ENCODE peak calls at places on chromosome 6, in six cellular contexts. K is body of pancreas, H is gastrocnemius medialis, M is ovary, J is uterus, I is tibial nerve. X is an unnamed sample.

GRCh38 chr6:94478178-94479140 is 1059.1 kb upstream of the EPHA7 start:
- DNase-seq in H (no peak), J (no peak), K (no peak), M (no peak), I (no peak), X (no peak)

GRCh38 chr6:53066059-53066406 is 829 bp downstream of the FBXO9 start:
- DNase-seq in I (no peak), J (peak; percentile 41), M (peak; percentile 72), K (peak; percentile 54), H (peak; percentile 6), X (no peak)

GRCh38 chr6:111602481-111603404 is 2.9 kb downstream of the TRAF3IP2 start:
- DNase-seq in I (no peak), M (peak; percentile 54), J (peak; percentile 49), K (peak; percentile 24), H (peak; percentile 82), X (no peak)

GRCh38 chr6:2127484-2127911 is 117.9 kb downstream of the GMDS start:
- DNase-seq in J (peak; percentile 33), I (peak; percentile 36), K (no peak), M (no peak), H (no peak), X (no peak)

GRCh38 chr6:130150906-130151305 is 71.8 kb downstream of the SAMD3 start:
- DNase-seq in H (no peak), J (no peak), K (no peak), M (no peak), I (no peak), X (no peak)

GRCh38 chr6:81820979-81821378 is 68.5 kb upstream of the TENT5A start:
- DNase-seq in H (no peak), J (no peak), K (no peak), I (no peak), M (no peak), X (no peak)

GRCh38 chr6:149752600-149752999 is 3.1 kb downstream of the PCMT1 start:
- DNase-seq in K (no peak), H (no peak), M (no peak), I (no peak), J (no peak), X (no peak)

GRCh38 chr6:86331265-86331840 is 606.0 kb upstream of the HTR1E start:
- DNase-seq in I (no peak), M (no peak), H (no peak), J (no peak), K (no peak), X (no peak)

GRCh38 chr6:524803-525202 is 132.1 kb downstream of the HUS1B start:
- DNase-seq in H (no peak), K (no peak), I (no peak), J (no peak), M (no peak), X (no peak)

GRCh38 chr6:169026175-169026574 is 227.5 kb downstream of the THBS2 start:
- DNase-seq in J (no peak), I (no peak), K (no peak), H (no peak), M (no peak), X (no peak)

GRCh38 chr6:169918954-169919549 is 167.6 kb downstream of the ERMARD start:
- DNase-seq in H (no peak), K (no peak), M (no peak), J (no peak), I (no peak), X (no peak)

GRCh38 chr6:156777577-156777865 is 343 bp downstream of the ARID1B start:
- DNase-seq in K (no peak), I (no peak), M (no peak), J (no peak), H (no peak), X (no peak)

GRCh38 chr6:128121610-128122009 is 220.8 kb upstream of the THEMIS start:
- DNase-seq in J (no peak), H (no peak), K (no peak), I (no peak), M (no peak), X (no peak)

GRCh38 chr6:105838156-105838555 is 248.0 kb upstream of the PRDM1 start:
- DNase-seq in I (no peak), H (no peak), M (no peak), J (no peak), K (no peak), X (no peak)

GRCh38 chr6:7505196-7505699 is 36.2 kb upstream of the DSP start:
- DNase-seq in M (no peak), K (peak; percentile 34), H (no peak), I (no peak), J (no peak), X (no peak)

GRCh38 chr6:135181333-135182119 is 418 bp downstream of the MYB start:
- DNase-seq in K (no peak), J (no peak), H (no peak), M (no peak), I (no peak), X (no peak)

GRCh38 chr6:14193524-14193923 is 76.0 kb downstream of the CD83 start:
- DNase-seq in I (no peak), K (no peak), J (no peak), M (no peak), H (no peak), X (no peak)

GRCh38 chr6:14192186-14192788 is 74.7 kb downstream of the CD83 start:
- DNase-seq in I (no peak), K (no peak), J (no peak), M (no peak), H (no peak), X (no peak)

GRCh38 chr6:14190596-14191224 is 73.1 kb downstream of the CD83 start:
- DNase-seq in I (no peak), K (no peak), M (no peak), J (no peak), H (no peak), X (no peak)

GRCh38 chr6:14187408-14187807 is 69.8 kb downstream of the CD83 start:
- DNase-seq in J (no peak), M (no peak), I (no peak), H (no peak), K (no peak), X (no peak)

DNA sequence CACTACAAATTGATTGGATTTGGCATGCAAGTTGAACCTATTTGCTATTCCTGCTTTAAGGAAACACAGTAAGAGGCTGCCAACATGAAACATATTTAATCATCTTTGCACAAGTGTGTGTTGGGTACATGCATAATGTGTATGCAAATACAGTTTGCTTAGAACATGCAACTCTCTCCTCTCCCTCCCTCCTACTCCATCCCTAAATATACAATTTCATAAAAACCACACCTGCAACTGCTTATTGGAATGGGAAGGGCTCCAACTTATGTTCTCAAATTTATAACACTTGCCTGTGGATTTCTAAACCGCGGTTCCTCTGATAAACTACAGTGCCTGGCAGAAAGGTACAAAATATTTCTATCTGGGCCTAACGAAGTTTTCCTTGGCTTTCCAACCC is 71.5 kb downstream of the CD83 start:
- DNase-seq in I (no peak), J (no peak), K (no peak), H (no peak), M (no peak), X (no peak)
- TF ChIP-seq POLR2A in I (no peak), J (no peak), K (no peak), H (no peak), M (no peak), X (no peak)

DNA sequence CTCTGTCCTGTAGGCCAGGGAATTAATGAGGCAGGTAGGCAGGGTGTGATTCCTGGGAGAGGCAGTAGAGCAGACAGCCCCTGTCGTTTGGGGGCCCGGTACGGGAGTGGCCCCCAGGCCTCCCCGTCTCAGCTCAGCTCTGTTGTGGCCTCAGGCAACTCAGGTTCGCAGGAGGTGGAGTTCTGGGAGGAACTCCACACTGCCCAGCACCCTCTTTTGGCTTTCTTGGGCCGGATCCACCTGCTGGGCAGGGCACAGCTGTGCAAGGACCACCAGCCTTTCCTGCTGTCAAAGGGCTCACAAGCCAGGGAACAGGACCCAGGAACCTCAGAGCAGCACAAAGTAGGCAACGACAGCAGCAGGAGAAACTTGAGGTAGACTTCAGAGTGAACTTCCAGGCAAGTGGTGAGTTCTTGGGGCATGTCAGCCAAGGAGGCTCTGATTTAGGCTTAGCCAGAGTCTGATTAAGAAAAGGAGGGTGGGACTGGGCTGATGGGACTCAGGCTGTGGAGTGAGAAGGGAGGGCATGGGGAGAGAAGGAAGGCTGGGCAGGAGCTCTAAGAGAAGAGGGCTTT is 36.9 kb downstream of the RAB44 start:
- DNase-seq in M (no peak), H (no peak), K (no peak), I (no peak), J (no peak), X (no peak)
- H3K4me1 ChIP-seq in M (peaks cover 5% of the 10 kb centered on the region), H (peaks cover 18% of the 10 kb centered on the region), K (peaks cover 5% of the 10 kb centered on the region), I (peaks cover 12% of the 10 kb centered on the region), J (no peaks in the 10 kb centered on the region), X (peaks cover 19% of the 10 kb centered on the region)

GRCh38 chr6:151063339-151063738 is 176.4 kb upstream of the AKAP12 start:
- DNase-seq in I (no peak), K (no peak), J (no peak), H (no peak), M (no peak), X (no peak)

GRCh38 chr6:151059612-151060095 is 180.1 kb upstream of the AKAP12 start:
- DNase-seq in M (no peak), K (no peak), I (no peak), J (no peak), H (no peak), X (no peak)

GRCh38 chr6:151060096-151060741 is 179.5 kb upstream of the AKAP12 start:
- DNase-seq in I (no peak), J (no peak), M (no peak), K (no peak), H (no peak), X (no peak)

GRCh38 chr6:151058021-151058733 is 181.6 kb upstream of the AKAP12 start:
- DNase-seq in J (no peak), K (no peak), I (no peak), M (peak; percentile 79), H (no peak), X (no peak)

DNA sequence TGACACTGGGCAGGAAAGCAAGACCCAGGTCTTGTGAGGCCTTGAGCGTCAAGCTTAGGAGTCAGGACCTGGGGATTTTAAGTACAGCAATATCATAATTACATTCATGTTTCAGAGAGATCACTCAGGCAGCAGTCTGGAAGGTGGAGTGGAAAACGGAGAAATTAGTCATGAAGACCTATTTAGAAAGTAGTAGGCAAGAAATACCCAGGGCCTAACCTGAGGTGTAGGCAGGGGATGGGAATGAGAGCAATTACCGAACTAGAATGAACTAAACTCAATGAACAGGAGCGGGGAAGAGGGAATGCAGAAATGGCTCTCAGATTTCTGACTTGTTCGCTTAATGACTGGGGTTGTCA is 179.0 kb upstream of the AKAP12 start:
- DNase-seq in H (no peak), J (no peak), K (no peak), I (no peak), M (no peak), X (no peak)
- H3K27ac ChIP-seq in H (no peak overlapping the region), J (peak overlapping the region; percentile 81), K (no peak overlapping the region), I (peak overlapping the region; percentile 91), M (no peak overlapping the region), X (peak overlapping the region; percentile 47)

GRCh38 chr6:31401403-31401802 is 2.0 kb upstream of the MICA start:
- DNase-seq in I (no peak), J (peak; percentile 47), K (peak; percentile 59), M (peak; percentile 51), H (peak; percentile 22), X (no peak)
- TF ChIP-seq POLR2A in I (no peak), J (peak; percentile 43), K (peak; percentile 71), M (peak; percentile 52), H (peak; percentile 21), X (no peak)

GRCh38 chr6:12980741-12981140 is 264.2 kb downstream of the PHACTR1 start:
- DNase-seq in H (no peak), I (no peak), J (no peak), M (no peak), K (no peak), X (no peak)
- H3K4me1 ChIP-seq in H (no peaks in the 10 kb centered on the region), I (no peaks in the 10 kb centered on the region), J (no peaks in the 10 kb centered on the region), M (no peaks in the 10 kb centered on the region), K (no peaks in the 10 kb centered on the region), X (no peaks in the 10 kb centered on the region)

X was measured in esophagus squamous epithelium.